ENCODE peak calls at places on chromosomes 7 and 10, in eight cellular contexts. T, U, O, G, F, N, E and L are unnamed samples.

GRCh38 chr7:130356760-130357611 is 12.4 kb downstream of the CPA5 start:
- DNase-seq in T (peak; percentile 91), U (no peak), O (no peak), G (no peak), F (peak; percentile 88), N (no peak), E (no peak), L (no peak)

GRCh38 chr7:154902600-154903082 is 100.3 kb downstream of the PAXIP1 start:
- DNase-seq in T (no peak), U (no peak), O (no peak), G (no peak), F (no peak), N (no peak), E (no peak), L (no peak)

GRCh38 chr10:103592186-103593021 is 98.9 kb downstream of the NEURL1 start:
- DNase-seq in T (peak; percentile 15), U (peak; percentile 80), O (no peak), G (peak; percentile 29), F (peak; percentile 53), N (peak; percentile 77), E (no peak), L (no peak)

GRCh38 chr7:93575555-93576397 is 1.3 kb upstream of the CALCR start:
- DNase-seq in T (no peak), U (peak; percentile 44), O (no peak), G (no peak), F (no peak), N (peak; percentile 42), E (no peak), L (no peak)

GRCh38 chr10:112804036-112804435 is 146.0 kb upstream of the TCF7L2 start:
- DNase-seq in T (no peak), U (peak; percentile 34), O (no peak), G (no peak), F (no peak), N (peak; percentile 39), E (peak; percentile 40), L (no peak)

GRCh38 chr7:51326646-51327286 is 10.2 kb upstream of the COBL start:
- DNase-seq in T (no peak), U (peak; percentile 19), O (no peak), G (no peak), F (no peak), N (peak; percentile 86), E (peak; percentile 44), L (no peak)

GRCh38 chr7:140062118-140062527 is 628 bp downstream of the PARP12 start:
- DNase-seq in T (peak; percentile 12), U (no peak), O (no peak), G (peak; percentile 63), F (peak; percentile 9), N (peak; percentile 42), E (peak; percentile 76), L (peak; percentile 32)

GRCh38 chr10:121332353-121332752 is 265.9 kb downstream of the FGFR2 start:
- DNase-seq in T (no peak), U (no peak), O (no peak), G (no peak), F (no peak), N (no peak), E (no peak), L (no peak)

DNA sequence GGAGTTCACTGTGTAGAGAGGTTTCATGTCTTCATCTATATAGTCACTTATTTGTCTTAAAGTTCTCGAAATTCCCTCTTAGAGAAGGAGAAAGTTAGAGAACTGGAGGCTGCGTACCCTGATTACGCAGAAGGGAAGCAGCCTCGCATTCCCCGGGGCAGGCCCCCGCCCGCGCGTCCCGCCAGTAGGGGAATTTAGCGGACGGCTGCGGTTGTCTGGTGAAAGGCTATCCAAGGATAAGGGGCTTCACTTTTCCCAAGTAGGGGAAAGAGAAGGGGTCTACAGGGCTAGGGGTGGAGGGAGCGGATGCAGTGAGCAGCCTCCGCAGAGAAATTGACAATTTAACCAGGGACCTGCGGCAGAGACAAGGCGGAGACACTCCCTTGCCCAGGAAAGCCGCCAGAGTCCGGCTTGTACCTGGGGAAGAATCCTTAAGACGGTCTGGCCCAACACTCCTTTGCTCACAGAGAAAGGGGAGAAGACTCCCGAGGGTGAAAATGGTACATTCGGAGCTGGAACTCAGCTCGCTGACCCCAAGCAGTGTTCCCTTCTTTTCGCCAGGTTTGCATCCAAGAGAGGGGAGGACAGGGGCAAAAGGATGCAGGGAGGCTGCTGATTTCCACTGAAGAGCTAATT is 976 bp upstream of the MAGI2 start:
- DNase-seq in T (no peak), U (peak; percentile 71), O (no peak), G (no peak), F (peak; percentile 68), N (peak; percentile 44), E (no peak), L (no peak)
- TF ChIP-seq CTCF in T (peak; percentile 7), U (no peak), O (no peak), G (no peak), F (no peak), N (no peak), E (no peak), L (no peak)

GRCh38 chr10:66746711-66747110 is 179.1 kb upstream of the LRRTM3 start:
- DNase-seq in T (no peak), U (no peak), O (no peak), G (no peak), F (no peak), N (no peak), E (no peak), L (no peak)

GRCh38 chr10:66747451-66747850 is 178.4 kb upstream of the LRRTM3 start:
- DNase-seq in T (peak; percentile 92), U (no peak), O (no peak), G (no peak), F (peak; percentile 77), N (no peak), E (no peak), L (no peak)

GRCh38 chr10:66752714-66753113 is 173.1 kb upstream of the LRRTM3 start:
- DNase-seq in T (peak; percentile 29), U (no peak), O (no peak), G (no peak), F (no peak), N (no peak), E (no peak), L (no peak)

GRCh38 chr10:66746246-66746645 is 179.6 kb upstream of the LRRTM3 start:
- DNase-seq in T (no peak), U (no peak), O (no peak), G (no peak), F (peak; percentile 17), N (no peak), E (no peak), L (no peak)

DNA sequence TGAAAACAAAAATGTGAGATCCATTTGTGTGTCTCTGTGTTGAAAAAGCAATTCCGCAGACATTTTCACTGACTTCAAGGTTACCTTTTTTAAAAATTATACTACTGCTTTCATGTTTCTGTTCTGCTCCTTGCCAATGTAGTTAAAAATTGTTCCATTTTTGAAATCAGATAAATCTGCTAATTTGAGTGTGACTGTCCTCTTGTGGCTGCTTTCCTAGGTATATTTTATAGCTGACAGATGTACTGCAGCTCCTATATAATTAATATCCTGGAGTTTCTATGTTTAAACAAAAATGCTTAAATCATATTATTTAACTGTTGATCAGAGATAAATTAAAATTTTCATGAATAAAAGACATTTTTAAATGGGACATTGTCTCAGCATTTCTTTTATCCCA is 177.6 kb upstream of the LRRTM3 start:
- DNase-seq in T (no peak), U (no peak), O (no peak), G (no peak), F (no peak), N (no peak), E (no peak), L (no peak)
- TF ChIP-seq CTCF in T (no peak), U (no peak), O (no peak), G (no peak), F (no peak), N (no peak), E (peak; percentile 40), L (no peak)

GRCh38 chr7:84236398-84236797 is 41.8 kb upstream of the SEMA3A start:
- DNase-seq in T (peak; percentile 29), U (no peak), O (no peak), G (no peak), F (peak; percentile 49), N (no peak), E (no peak), L (no peak)

GRCh38 chr7:84232653-84233052 is 38.1 kb upstream of the SEMA3A start:
- DNase-seq in T (peak; percentile 63), U (peak; percentile 5), O (no peak), G (no peak), F (peak; percentile 44), N (no peak), E (no peak), L (no peak)

GRCh38 chr7:84231157-84231556 is 36.6 kb upstream of the SEMA3A start:
- DNase-seq in T (peak; percentile 50), U (no peak), O (no peak), G (no peak), F (no peak), N (no peak), E (no peak), L (no peak)

GRCh38 chr7:84228526-84228925 is 33.9 kb upstream of the SEMA3A start:
- DNase-seq in T (no peak), U (peak; percentile 78), O (no peak), G (no peak), F (no peak), N (peak; percentile 54), E (no peak), L (no peak)

DNA sequence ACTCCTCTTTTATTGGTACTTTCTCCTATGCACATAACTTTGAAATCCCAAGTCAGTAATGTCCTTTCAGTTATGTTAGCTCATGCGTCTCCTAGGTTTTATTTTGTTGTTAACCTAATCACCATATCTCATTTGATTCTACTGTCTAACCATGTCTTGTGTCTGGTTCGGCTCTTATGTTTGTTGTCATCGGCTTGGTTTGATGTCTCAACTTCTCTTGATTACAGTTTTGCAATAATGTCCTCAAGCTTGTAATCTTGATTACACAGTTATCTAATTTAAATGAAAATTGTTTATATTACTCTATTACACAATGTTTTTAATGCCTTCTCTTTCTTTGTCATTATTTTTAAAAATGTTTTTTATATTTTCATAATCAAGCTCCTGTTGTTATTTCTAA is 35.9 kb upstream of the SEMA3A start:
- DNase-seq in T (no peak), U (no peak), O (no peak), G (no peak), F (no peak), N (no peak), E (no peak), L (no peak)
- TF ChIP-seq CTCF in T (no peak), U (no peak), O (no peak), G (no peak), F (no peak), N (no peak), E (no peak), L (no peak)

GRCh38 chr10:13416760-13417159 is 68.7 kb upstream of the SEPHS1 start:
- DNase-seq in T (no peak), U (no peak), O (no peak), G (no peak), F (no peak), N (no peak), E (no peak), L (no peak)

GRCh38 chr10:13414137-13414536 is 66.0 kb upstream of the SEPHS1 start:
- DNase-seq in T (no peak), U (no peak), O (no peak), G (no peak), F (no peak), N (no peak), E (no peak), L (no peak)

GRCh38 chr10:13417459-13418126 is 69.5 kb upstream of the SEPHS1 start:
- DNase-seq in T (no peak), U (no peak), O (no peak), G (no peak), F (peak; percentile 22), N (no peak), E (no peak), L (no peak)

GRCh38 chr10:13412894-13413293 is 64.8 kb upstream of the SEPHS1 start:
- DNase-seq in T (no peak), U (no peak), O (no peak), G (no peak), F (no peak), N (no peak), E (no peak), L (no peak)

GRCh38 chr10:13414855-13415254 is 66.8 kb upstream of the SEPHS1 start:
- DNase-seq in T (peak; percentile 16), U (peak; percentile 58), O (no peak), G (no peak), F (peak; percentile 39), N (peak; percentile 69), E (no peak), L (no peak)
- TF ChIP-seq CTCF in T (peak; percentile 53), U (peak; percentile 56), O (no peak), G (no peak), F (peak; percentile 51), N (peak; percentile 70), E (peak; percentile 28), L (no peak)